ENCODE peak calls at places on chromosomes 1 and 21, in seven cellular contexts. Q, W, A, X, K, I and F are unnamed samples. For H3K9me3, the result is how much of the 10 kb centered on the place peaks cover.

GRCh38 chr1:73711089-73711488 is 486.9 kb downstream of the LRRIQ3 start:
- DNase-seq in A (no peak), K (no peak), I (no peak), W (no peak), Q (no peak), X (no peak), F (no peak)

GRCh38 chr1:248853668-248854375 is 5.1 kb downstream of the ZNF692 start:
- DNase-seq in Q (peak), K (no peak), W (no peak), I (no peak), X (no peak), A (no peak), F (no peak)

GRCh38 chr1:32349211-32349708 is 13.0 kb downstream of the FAM229A start:
- DNase-seq in Q (no peak), W (no peak), I (peak), X (no peak), K (no peak), A (peak), F (no peak)

GRCh38 chr1:23456226-23456625 is 27.8 kb downstream of the ASAP3 start:
- DNase-seq in Q (no peak), A (no peak), K (no peak), W (no peak), X (peak), I (no peak), F (no peak)

GRCh38 chr1:12059722-12060464 is 3.2 kb upstream of the TNFRSF8 start:
- DNase-seq in I (no peak), A (no peak), X (no peak), W (no peak), K (no peak), Q (no peak), F (no peak)

GRCh38 chr1:26168410-26169167 is at the start of gene C1orf232:
- DNase-seq in X (no peak), Q (no peak), W (peak), K (no peak), I (no peak), A (no peak), F (no peak)

GRCh38 chr1:67850151-67850551 is 16.9 kb upstream of the GNG12 start:
- DNase-seq in W (peak), I (no peak), Q (no peak), K (no peak), X (peak), A (no peak), F (no peak)

GRCh38 chr21:44444286-44444931 is 10.9 kb upstream of the LRRC3 start:
- DNase-seq in A (no peak), K (peak), W (no peak), X (no peak), Q (no peak), I (peak), F (no peak)

GRCh38 chr1:31436596-31437432 is 23.8 kb downstream of the SERINC2 start:
- DNase-seq in I (peak), Q (no peak), K (no peak), A (no peak), W (no peak), X (no peak), F (no peak)

GRCh38 chr1:15668089-15668754 is 15.9 kb upstream of the PLEKHM2 start:
- DNase-seq in I (no peak), K (no peak), X (no peak), W (peak), Q (no peak), A (no peak), F (no peak)

GRCh38 chr1:223796210-223796609 is 49.5 kb downstream of the TP53BP2 start:
- DNase-seq in Q (no peak), K (no peak), X (no peak), W (no peak), I (no peak), A (no peak), F (no peak)

GRCh38 chr1:221788466-221788865 is 46.6 kb upstream of the DUSP10 start:
- DNase-seq in I (no peak), W (no peak), A (no peak), Q (no peak), K (no peak), X (no peak), F (no peak)

GRCh38 chr1:110255388-110255787 is 45.3 kb downstream of the KCNC4 start:
- DNase-seq in Q (no peak), I (no peak), A (no peak), K (no peak), W (no peak), X (no peak), F (no peak)

DNA sequence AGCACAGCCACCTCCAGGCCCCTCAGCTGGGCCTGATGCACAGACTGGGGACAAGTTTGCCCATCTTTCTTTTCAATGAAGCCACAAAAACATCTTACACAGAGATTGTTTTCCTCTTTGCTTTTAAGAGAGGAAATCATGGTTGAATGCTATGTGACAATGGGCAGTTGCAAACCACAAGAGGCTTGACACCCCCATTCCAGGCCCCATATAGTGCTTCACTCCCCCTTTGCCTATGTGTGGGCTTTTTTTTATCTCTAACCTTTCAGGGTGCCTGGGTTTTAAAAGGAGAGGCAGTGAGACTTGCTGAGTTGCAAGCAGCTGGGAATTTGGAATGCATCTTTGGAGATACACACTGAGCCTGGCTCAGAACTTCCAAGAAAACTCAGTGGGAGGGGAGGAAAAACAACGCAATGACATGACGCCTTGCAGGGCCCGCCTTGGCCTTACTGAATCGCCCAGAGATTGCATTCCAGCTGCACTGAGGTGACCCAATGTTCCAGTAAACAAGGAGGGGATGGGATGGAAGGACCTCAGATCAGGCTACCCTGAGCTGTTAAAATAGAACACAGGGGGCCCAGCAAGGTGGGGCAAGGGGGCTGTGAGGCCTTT is 145.2 kb upstream of the ZNF648 start:
- DNase-seq in K (no peak), I (no peak), W (peak), A (peak), X (no peak), Q (no peak), F (no peak)
- H3K27ac ChIP-seq in K (peak), I (peak), W (peak), A (peak), X (no peak), Q (no peak), F (no peak)

GRCh38 chr21:9763807-9764206 is 757.6 kb upstream of the TPTE start:
- DNase-seq in Q (no peak), A (no peak), K (no peak), W (no peak), I (no peak), X (no peak), F (no peak)
- H3K9me3 ChIP-seq in Q (under half), A (under half), K (under half), W (under half), I (under half), X (half or more), F (under half)

GRCh38 chr1:160328171-160328570 is 14.9 kb downstream of the COPA start:
- DNase-seq in A (no peak), K (no peak), W (no peak), X (no peak), I (no peak), Q (no peak), F (no peak)

GRCh38 chr1:160330119-160330518 is 12.9 kb downstream of the COPA start:
- DNase-seq in I (no peak), K (no peak), W (no peak), A (no peak), X (no peak), Q (no peak), F (no peak)

GRCh38 chr1:160332516-160332915 is 10.5 kb downstream of the COPA start:
- DNase-seq in Q (no peak), K (no peak), X (no peak), W (no peak), A (no peak), I (no peak), F (no peak)
- TF ChIP-seq CTCF in Q (no peak), K (no peak), X (no peak), W (no peak), A (no peak), I (no peak), F (no peak)

DNA sequence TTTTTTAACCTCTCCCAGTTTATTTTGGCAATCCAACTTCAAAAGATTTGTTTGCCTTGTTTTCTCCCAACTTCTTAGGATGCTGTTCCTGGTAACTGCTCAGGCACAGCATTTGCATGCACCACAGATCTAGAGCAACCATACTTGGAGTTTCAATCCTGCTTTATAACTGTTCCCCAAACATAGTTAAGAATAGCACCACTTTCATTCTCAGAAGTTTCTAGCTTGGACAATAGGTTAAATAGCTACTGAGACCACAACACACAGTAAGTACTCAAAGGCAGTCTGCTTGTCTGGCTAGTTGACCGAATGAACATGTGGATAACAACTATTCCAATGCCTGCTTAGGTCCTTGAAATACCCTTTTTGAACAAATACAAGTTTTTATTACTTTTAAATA is 76.8 kb downstream of the FOXJ3 start:
- DNase-seq in X (no peak), A (no peak), W (no peak), K (no peak), Q (no peak), I (no peak), F (no peak)
- H3K27ac ChIP-seq in X (no peak), A (no peak), W (no peak), K (no peak), Q (no peak), I (peak), F (no peak)

GRCh38 chr21:14543983-14544382 is 2.1 kb downstream of the SAMSN1 start:
- DNase-seq in Q (no peak), A (no peak), I (no peak), X (no peak), W (no peak), K (no peak), F (no peak)
- H3K9me3 ChIP-seq in Q (under half), A (under half), I (under half), X (under half), W (under half), K (under half), F (under half)

GRCh38 chr1:40625076-40625475 is 40.4 kb downstream of the RIMS3 start:
- DNase-seq in Q (peak), K (peak), A (no peak), X (peak), I (no peak), W (peak), F (no peak)
- TF ChIP-seq CTCF in Q (no peak), K (peak), A (no peak), X (peak), I (peak), W (peak), F (no peak)